ENCODE peak calls at places on chromosomes 5 and 9, in seven cellular contexts. M is heart left ventricle, P is T-helper 1 cell, I is activated T-cell treated with anti-CD3 and anti-CD28 coated beads for 4 hours, T is retina, E is A172, D is B cell. Q is an unnamed sample.

GRCh38 chr9:113851860-113852259 is 24.2 kb upstream of the ZNF618 start:
- DNase-seq in E (no peak), I (no peak), M (no peak), T (no peak), D (no peak), P (no peak), Q (no peak)

GRCh38 chr9:93301291-93301811 is 117.4 kb downstream of the WNK2 start:
- DNase-seq in M (no peak), D (peak), I (no peak), T (no peak), P (no peak), E (no peak), Q (no peak)

GRCh38 chr5:134440185-134440755 is 28.6 kb upstream of the CDKN2AIPNL start:
- DNase-seq in T (no peak), P (no peak), D (no peak), M (no peak), I (no peak), E (no peak), Q (no peak)

GRCh38 chr5:132281856-132282614 is 12.2 kb upstream of the SLC22A4 start:
- DNase-seq in M (no peak), E (no peak), T (no peak), P (no peak), D (no peak), I (no peak), Q (no peak)

GRCh38 chr5:143554194-143554717 is 150.8 kb upstream of the NR3C1 start:
- DNase-seq in T (no peak), M (no peak), E (peak), P (no peak), I (no peak), D (no peak), Q (no peak)

GRCh38 chr5:135182675-135183074 is 148.6 kb upstream of the PITX1 start:
- DNase-seq in D (no peak), E (no peak), P (no peak), M (no peak), I (no peak), T (no peak), Q (no peak)

GRCh38 chr5:159091051-159091450 is 8.7 kb downstream of the EBF1 start:
- DNase-seq in T (no peak), E (no peak), D (no peak), M (no peak), P (no peak), I (no peak), Q (no peak)

GRCh38 chr9:110323831-110324230 is 13.8 kb downstream of the TXNDC8 start:
- DNase-seq in P (no peak), D (no peak), E (no peak), T (no peak), M (no peak), I (no peak), Q (no peak)